ENCODE peak calls at places on chromosome 14, in four cellular contexts. One of them, this sample, is unnamed.

GRCh38 chr14:59483819-59484610 is at the start of the genes JKAMP and L3HYPDH:
- DNase-seq in sigmoid colon: peak; percentile 98
- DNase-seq in ascending aorta: peak; percentile 98
- DNase-seq in lower lobe of right lung: peak; percentile 99
- DNase-seq in this sample: peak; percentile 92

GRCh38 chr14:33675415-33676130 is 275.3 kb downstream of the EGLN3 start:
- DNase-seq in ascending aorta: no peak
- DNase-seq in sigmoid colon: no peak
- DNase-seq in lower lobe of right lung: no peak
- DNase-seq in this sample: no peak

GRCh38 chr14:20177433-20177974 is 13.2 kb upstream of the OR11G2 start:
- DNase-seq in sigmoid colon: no peak
- DNase-seq in lower lobe of right lung: no peak
- DNase-seq in ascending aorta: no peak
- DNase-seq in this sample: no peak

GRCh38 chr14:38721822-38722431 is 381.1 kb downstream of the SEC23A start:
- DNase-seq in sigmoid colon: no peak
- DNase-seq in lower lobe of right lung: no peak
- DNase-seq in ascending aorta: peak; percentile 77
- DNase-seq in this sample: peak; percentile 78

GRCh38 chr14:76186318-76187027 is 34.8 kb downstream of the GPATCH2L start:
- DNase-seq in sigmoid colon: no peak
- DNase-seq in ascending aorta: no peak
- DNase-seq in lower lobe of right lung: no peak
- DNase-seq in this sample: no peak

GRCh38 chr14:71236430-71236829 is 329.2 kb downstream of the PCNX1 start:
- DNase-seq in sigmoid colon: no peak
- DNase-seq in lower lobe of right lung: no peak
- DNase-seq in ascending aorta: no peak
- DNase-seq in this sample: no peak

GRCh38 chr14:34711169-34711568 is 3.2 kb downstream of the CFL2 start:
- DNase-seq in ascending aorta: no peak
- DNase-seq in lower lobe of right lung: no peak
- DNase-seq in sigmoid colon: no peak
- DNase-seq in this sample: peak; percentile 56

GRCh38 chr14:104530651-104531050 is 48.9 kb upstream of the C14orf180 start:
- DNase-seq in lower lobe of right lung: peak; percentile 7
- DNase-seq in ascending aorta: peak; percentile 39
- DNase-seq in sigmoid colon: peak; percentile 25
- DNase-seq in this sample: no peak

GRCh38 chr14:60655898-60656754 is 6.8 kb upstream of the SIX1 start:
- DNase-seq in lower lobe of right lung: no peak
- DNase-seq in ascending aorta: no peak
- DNase-seq in sigmoid colon: no peak
- DNase-seq in this sample: no peak

GRCh38 chr14:67856806-67857205 is 37.2 kb downstream of the RAD51B start:
- DNase-seq in sigmoid colon: no peak
- DNase-seq in lower lobe of right lung: no peak
- DNase-seq in ascending aorta: no peak
- DNase-seq in this sample: no peak

GRCh38 chr14:31937730-31938346 is 139.3 kb upstream of the ARHGAP5 start:
- DNase-seq in sigmoid colon: peak; percentile 67
- DNase-seq in lower lobe of right lung: no peak
- DNase-seq in ascending aorta: peak; percentile 73
- DNase-seq in this sample: no peak

GRCh38 chr14:86654558-86655184 is 1124.7 kb downstream of the FLRT2 start:
- DNase-seq in ascending aorta: no peak
- DNase-seq in sigmoid colon: no peak
- DNase-seq in lower lobe of right lung: peak; percentile 55
- DNase-seq in this sample: peak; percentile 85

GRCh38 chr14:63800083-63800482 is 52.7 kb upstream of the SYNE2 start:
- DNase-seq in sigmoid colon: no peak
- DNase-seq in ascending aorta: no peak
- DNase-seq in lower lobe of right lung: no peak
- DNase-seq in this sample: no peak

GRCh38 chr14:34018564-34019244 is 67.8 kb upstream of the EGLN3 start:
- DNase-seq in sigmoid colon: peak; percentile 80
- DNase-seq in lower lobe of right lung: no peak
- DNase-seq in ascending aorta: peak; percentile 65
- DNase-seq in this sample: no peak

GRCh38 chr14:51533877-51534553 is 117.7 kb upstream of the FRMD6 start:
- DNase-seq in sigmoid colon: no peak
- DNase-seq in ascending aorta: no peak
- DNase-seq in lower lobe of right lung: no peak
- DNase-seq in this sample: no peak

GRCh38 chr14:79426103-79426755 is 785.1 kb downstream of the DIO2 start:
- DNase-seq in sigmoid colon: no peak
- DNase-seq in ascending aorta: no peak
- DNase-seq in lower lobe of right lung: no peak
- DNase-seq in this sample: no peak

GRCh38 chr14:88002421-88002820 is 2.5 kb upstream of the GPR65 start:
- DNase-seq in ascending aorta: no peak
- DNase-seq in lower lobe of right lung: no peak
- DNase-seq in sigmoid colon: no peak
- DNase-seq in this sample: no peak

GRCh38 chr14:41299924-41300323 is 306.8 kb upstream of the LRFN5 start:
- DNase-seq in sigmoid colon: no peak
- DNase-seq in ascending aorta: no peak
- DNase-seq in lower lobe of right lung: no peak
- DNase-seq in this sample: no peak

GRCh38 chr14:80150301-80150700 is 61.0 kb downstream of the DIO2 start:
- DNase-seq in lower lobe of right lung: no peak
- DNase-seq in ascending aorta: no peak
- DNase-seq in sigmoid colon: no peak
- DNase-seq in this sample: no peak

GRCh38 chr14:94617988-94618822 is 6.0 kb downstream of the SERPINA3 start:
- DNase-seq in ascending aorta: no peak
- DNase-seq in lower lobe of right lung: no peak
- DNase-seq in sigmoid colon: peak; percentile 8
- DNase-seq in this sample: no peak

GRCh38 chr14:29321646-29322045 is 555.1 kb downstream of the FOXG1 start:
- DNase-seq in sigmoid colon: no peak
- DNase-seq in ascending aorta: no peak
- DNase-seq in lower lobe of right lung: no peak
- DNase-seq in this sample: no peak

GRCh38 chr14:61190341-61190740 is 90.8 kb downstream of the TMEM30B start:
- DNase-seq in sigmoid colon: no peak
- DNase-seq in ascending aorta: no peak
- DNase-seq in lower lobe of right lung: no peak
- DNase-seq in this sample: no peak

GRCh38 chr14:62532186-62532585 is 513.1 kb downstream of the KCNH5 start:
- DNase-seq in ascending aorta: no peak
- DNase-seq in sigmoid colon: no peak
- DNase-seq in lower lobe of right lung: no peak
- DNase-seq in this sample: no peak

GRCh38 chr14:104547310-104547997 is 32.1 kb upstream of the C14orf180 start:
- DNase-seq in ascending aorta: peak; percentile 42
- DNase-seq in lower lobe of right lung: no peak
- DNase-seq in sigmoid colon: no peak
- DNase-seq in this sample: no peak

GRCh38 chr14:91243098-91243483 is 1.4 kb downstream of the GPR68 start:
- DNase-seq in sigmoid colon: no peak
- DNase-seq in ascending aorta: no peak
- DNase-seq in lower lobe of right lung: no peak
- DNase-seq in this sample: no peak

GRCh38 chr14:66381765-66382164 is 104.4 kb upstream of the CCDC196 start:
- DNase-seq in ascending aorta: no peak
- DNase-seq in sigmoid colon: no peak
- DNase-seq in lower lobe of right lung: no peak
- DNase-seq in this sample: no peak

GRCh38 chr14:81471062-81471461 is 62.6 kb downstream of the SEL1L start:
- DNase-seq in ascending aorta: no peak
- DNase-seq in sigmoid colon: no peak
- DNase-seq in lower lobe of right lung: no peak
- DNase-seq in this sample: no peak

GRCh38 chr14:91424813-91425719 is 7.4 kb upstream of the CCDC88C start:
- DNase-seq in sigmoid colon: no peak
- DNase-seq in lower lobe of right lung: no peak
- DNase-seq in ascending aorta: no peak
- DNase-seq in this sample: no peak

GRCh38 chr14:60095781-60096450 is 4.2 kb downstream of the PCNX4 start:
- DNase-seq in sigmoid colon: no peak
- DNase-seq in lower lobe of right lung: no peak
- DNase-seq in ascending aorta: no peak
- DNase-seq in this sample: no peak

GRCh38 chr14:47988175-47988574 is 312.8 kb upstream of the MDGA2 start:
- DNase-seq in lower lobe of right lung: no peak
- DNase-seq in sigmoid colon: no peak
- DNase-seq in ascending aorta: no peak
- DNase-seq in this sample: no peak

GRCh38 chr14:99654235-99655000 is 9.5 kb downstream of the HHIPL1 start:
- DNase-seq in sigmoid colon: peak; percentile 90
- DNase-seq in ascending aorta: no peak
- DNase-seq in lower lobe of right lung: peak; percentile 65
- DNase-seq in this sample: no peak

GRCh38 chr14:76432967-76433752 is 57.2 kb downstream of the ESRRB start:
- DNase-seq in sigmoid colon: no peak
- DNase-seq in lower lobe of right lung: no peak
- DNase-seq in ascending aorta: no peak
- DNase-seq in this sample: no peak

GRCh38 chr14:93089501-93090269 is 26.0 kb downstream of the ITPK1 start:
- DNase-seq in sigmoid colon: no peak
- DNase-seq in ascending aorta: no peak
- DNase-seq in lower lobe of right lung: no peak
- DNase-seq in this sample: no peak

GRCh38 chr14:60485600-60486251 is at the start of gene C14orf39:
- DNase-seq in sigmoid colon: no peak
- DNase-seq in ascending aorta: no peak
- DNase-seq in lower lobe of right lung: no peak
- DNase-seq in this sample: peak; percentile 39

GRCh38 chr14:24299255-24300191 is at the start of the genes DHRS1 and NOP9:
- DNase-seq in sigmoid colon: peak; percentile 96
- DNase-seq in ascending aorta: peak; percentile 96
- DNase-seq in lower lobe of right lung: peak; percentile 94
- DNase-seq in this sample: peak; percentile 70

GRCh38 chr14:35480119-35480769 is 53.7 kb upstream of the INSM2 start:
- DNase-seq in ascending aorta: no peak
- DNase-seq in sigmoid colon: no peak
- DNase-seq in lower lobe of right lung: no peak
- DNase-seq in this sample: peak; percentile 15

GRCh38 chr14:74083161-74083560 is 1.1 kb downstream of the ALDH6A1 start:
- DNase-seq in sigmoid colon: no peak
- DNase-seq in ascending aorta: no peak
- DNase-seq in lower lobe of right lung: no peak
- DNase-seq in this sample: no peak
- H3K4me3 ChIP-seq in sigmoid colon: peak overlapping the region; percentile 79
- H3K4me3 ChIP-seq in ascending aorta: peak overlapping the region; percentile 96
- H3K4me3 ChIP-seq in lower lobe of right lung: peak overlapping the region; percentile 92
- H3K4me3 ChIP-seq in this sample: peak overlapping the region; percentile 69

GRCh38 chr14:65290830-65291229 is 121.7 kb upstream of the FUT8 start:
- DNase-seq in sigmoid colon: no peak
- DNase-seq in ascending aorta: no peak
- DNase-seq in lower lobe of right lung: no peak
- DNase-seq in this sample: no peak
- H3K4me1 ChIP-seq in sigmoid colon: no peaks in the 10 kb centered on the region
- H3K4me1 ChIP-seq in ascending aorta: no peaks in the 10 kb centered on the region
- H3K4me1 ChIP-seq in lower lobe of right lung: peaks cover 15% of the 10 kb centered on the region
- H3K4me1 ChIP-seq in this sample: no peaks in the 10 kb centered on the region

GRCh38 chr14:44417809-44418208 is 89.3 kb downstream of the FSCB start:
- DNase-seq in lower lobe of right lung: no peak
- DNase-seq in ascending aorta: no peak
- DNase-seq in sigmoid colon: no peak
- DNase-seq in this sample: no peak

GRCh38 chr14:44422699-44423098 is 84.4 kb downstream of the FSCB start:
- DNase-seq in lower lobe of right lung: no peak
- DNase-seq in sigmoid colon: no peak
- DNase-seq in ascending aorta: no peak
- DNase-seq in this sample: no peak

GRCh38 chr14:44412858-44413569 is 94.1 kb downstream of the FSCB start:
- DNase-seq in sigmoid colon: no peak
- DNase-seq in ascending aorta: no peak
- DNase-seq in lower lobe of right lung: no peak
- DNase-seq in this sample: no peak

GRCh38 chr14:44418856-44419255 is 88.2 kb downstream of the FSCB start:
- DNase-seq in ascending aorta: no peak
- DNase-seq in lower lobe of right lung: no peak
- DNase-seq in sigmoid colon: no peak
- DNase-seq in this sample: no peak
- H3K9me3 ChIP-seq in ascending aorta: no peaks in the 10 kb centered on the region
- H3K9me3 ChIP-seq in lower lobe of right lung: no peaks in the 10 kb centered on the region
- H3K9me3 ChIP-seq in sigmoid colon: no peaks in the 10 kb centered on the region
- H3K9me3 ChIP-seq in this sample: no peaks in the 10 kb centered on the region

DNA sequence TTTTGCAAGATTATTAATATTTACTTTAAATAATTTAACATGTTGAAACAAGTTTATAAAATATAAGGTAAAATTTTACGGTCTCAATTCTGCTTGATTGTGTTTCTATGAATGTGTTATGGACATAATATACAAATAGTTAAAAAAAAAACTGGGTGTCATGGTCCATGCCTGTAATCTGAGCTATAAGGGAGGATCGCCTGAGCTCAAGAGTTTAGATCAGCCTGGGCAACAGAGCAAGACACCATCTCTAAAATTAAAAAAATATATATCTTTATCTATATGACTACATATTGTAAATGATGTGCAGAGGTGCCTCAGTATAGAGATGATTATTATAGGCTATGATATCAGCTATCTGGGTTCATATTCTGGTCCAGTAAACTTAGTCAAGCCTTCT is 9.9 kb downstream of the PAPOLA start:
- DNase-seq in ascending aorta: no peak
- DNase-seq in sigmoid colon: no peak
- DNase-seq in lower lobe of right lung: no peak
- DNase-seq in this sample: no peak
- H3K4me3 ChIP-seq in ascending aorta: no peak overlapping the region
- H3K4me3 ChIP-seq in sigmoid colon: no peak overlapping the region
- H3K4me3 ChIP-seq in lower lobe of right lung: no peak overlapping the region
- H3K4me3 ChIP-seq in this sample: no peak overlapping the region

GRCh38 chr14:103384450-103385152 is 614 bp upstream of the MARK3 start:
- DNase-seq in sigmoid colon: no peak
- DNase-seq in lower lobe of right lung: no peak
- DNase-seq in ascending aorta: no peak
- DNase-seq in this sample: no peak

GRCh38 chr14:103382375-103382774 is 2.8 kb upstream of the MARK3 start:
- DNase-seq in sigmoid colon: no peak
- DNase-seq in lower lobe of right lung: no peak
- DNase-seq in ascending aorta: no peak
- DNase-seq in this sample: no peak

GRCh38 chr14:103386632-103387329 is 1.6 kb downstream of the MARK3 start:
- DNase-seq in lower lobe of right lung: no peak
- DNase-seq in ascending aorta: no peak
- DNase-seq in sigmoid colon: no peak
- DNase-seq in this sample: peak; percentile 20

GRCh38 chr14:103385994-103386491 is 828 bp downstream of the MARK3 start:
- DNase-seq in lower lobe of right lung: peak; percentile 55
- DNase-seq in ascending aorta: peak; percentile 69
- DNase-seq in sigmoid colon: peak; percentile 68
- DNase-seq in this sample: no peak

GRCh38 chr14:103385153-103385993 is at the start of gene MARK3:
- DNase-seq in sigmoid colon: peak; percentile 99
- DNase-seq in lower lobe of right lung: peak; percentile 99
- DNase-seq in ascending aorta: peak; percentile 99
- DNase-seq in this sample: peak; percentile 97
- H3K4me1 ChIP-seq in sigmoid colon: peaks cover 38% of the 10 kb centered on the region
- H3K4me1 ChIP-seq in lower lobe of right lung: peaks cover 38% of the 10 kb centered on the region
- H3K4me1 ChIP-seq in ascending aorta: peaks cover 6% of the 10 kb centered on the region
- H3K4me1 ChIP-seq in this sample: peaks cover 7% of the 10 kb centered on the region